ENCODE peak calls at places on chromosomes 7 and 10, in six cellular contexts. F, M, K, V, Y and I are unnamed samples.

GRCh38 chr10:114042895-114043531 is 653 bp upstream of the ADRB1 start:
- DNase-seq in F (no peak), M (no peak), K (no peak), V (no peak), Y (no peak), I (peak; percentile 24)

GRCh38 chr10:118340486-118340885 is 1.6 kb downstream of the FAM204A start:
- DNase-seq in F (no peak), M (no peak), K (no peak), V (no peak), Y (no peak), I (no peak)

GRCh38 chr10:90417056-90417455 is 440.8 kb downstream of the HTR7 start:
- DNase-seq in F (no peak), M (peak; percentile 91), K (no peak), V (peak; percentile 80), Y (no peak), I (peak; percentile 56)

GRCh38 chr7:87058739-87059524 is 522 bp downstream of the ELAPOR2 start:
- DNase-seq in F (no peak), M (no peak), K (no peak), V (peak; percentile 5), Y (no peak), I (peak; percentile 23)

GRCh38 chr7:124959676-124960075 is 30.1 kb upstream of the POT1 start:
- DNase-seq in F (no peak), M (no peak), K (no peak), V (no peak), Y (no peak), I (no peak)

GRCh38 chr10:94320285-94320914 is 42.3 kb downstream of the NOC3L start:
- DNase-seq in F (peak; percentile 21), M (peak; percentile 65), K (no peak), V (peak; percentile 76), Y (peak; percentile 73), I (peak; percentile 67)

GRCh38 chr10:71213761-71214440 is 1.5 kb downstream of the UNC5B start:
- DNase-seq in F (no peak), M (peak; percentile 89), K (peak; percentile 87), V (peak; percentile 78), Y (peak; percentile 44), I (peak; percentile 78)

GRCh38 chr7:155807013-155807804 is 5.1 kb downstream of the SHH start:
- DNase-seq in F (no peak), M (no peak), K (no peak), V (no peak), Y (no peak), I (peak; percentile 41)

GRCh38 chr7:117323877-117324699 is 1.2 kb upstream of the WNT2 start:
- DNase-seq in F (no peak), M (peak; percentile 64), K (peak; percentile 90), V (no peak), Y (peak; percentile 46), I (peak; percentile 23)

GRCh38 chr10:14553434-14553833 is 221.3 kb downstream of the FAM107B start:
- DNase-seq in F (no peak), M (peak; percentile 73), K (no peak), V (peak; percentile 38), Y (no peak), I (peak; percentile 83)

GRCh38 chr7:128697301-128697905 is 25.3 kb downstream of the GARIN1A start:
- DNase-seq in F (no peak), M (peak; percentile 85), K (no peak), V (peak; percentile 75), Y (no peak), I (peak; percentile 39)

GRCh38 chr7:30992414-30992813 is 28.7 kb downstream of the GHRHR start:
- DNase-seq in F (no peak), M (no peak), K (no peak), V (peak; percentile 45), Y (no peak), I (no peak)

GRCh38 chr10:131129544-131129943 is 182.0 kb downstream of the TCERG1L start:
- DNase-seq in F (no peak), M (no peak), K (no peak), V (no peak), Y (no peak), I (no peak)

GRCh38 chr7:132131196-132131595 is 445.1 kb downstream of the PLXNA4 start:
- DNase-seq in F (no peak), M (no peak), K (peak; percentile 8), V (no peak), Y (no peak), I (peak; percentile 15)

GRCh38 chr7:36686499-36686898 is 37.8 kb downstream of the AOAH start:
- DNase-seq in F (no peak), M (peak; percentile 52), K (no peak), V (peak; percentile 30), Y (no peak), I (peak; percentile 88)

GRCh38 chr7:106774768-106775551 is 90.1 kb upstream of the PIK3CG start:
- DNase-seq in F (no peak), M (peak; percentile 29), K (no peak), V (peak; percentile 27), Y (no peak), I (peak; percentile 28)

GRCh38 chr10:124680675-124681074 is 63.5 kb downstream of the FAM53B start:
- DNase-seq in F (no peak), M (peak; percentile 85), K (no peak), V (no peak), Y (no peak), I (no peak)

GRCh38 chr10:29647483-29647882 is 12.7 kb upstream of the SVIL start:
- DNase-seq in F (no peak), M (no peak), K (no peak), V (no peak), Y (no peak), I (no peak)

GRCh38 chr10:794382-794956 is 105.0 kb upstream of the DIP2C start:
- DNase-seq in F (no peak), M (peak; percentile 45), K (peak; percentile 57), V (no peak), Y (no peak), I (peak; percentile 38)

GRCh38 chr7:80230327-80230726 is 95.7 kb downstream of the GNAI1 start:
- DNase-seq in F (no peak), M (no peak), K (no peak), V (no peak), Y (no peak), I (no peak)

GRCh38 chr7:51034531-51035264 is 252.0 kb upstream of the GRB10 start:
- DNase-seq in F (no peak), M (peak; percentile 87), K (no peak), V (peak; percentile 25), Y (no peak), I (peak; percentile 81)

GRCh38 chr7:2735744-2736143 is 47.7 kb downstream of the AMZ1 start:
- DNase-seq in F (no peak), M (no peak), K (peak; percentile 51), V (no peak), Y (peak; percentile 34), I (no peak)

GRCh38 chr10:44069573-44069972 is 315.3 kb downstream of the CXCL12 start:
- DNase-seq in F (no peak), M (peak; percentile 39), K (no peak), V (no peak), Y (no peak), I (no peak)

GRCh38 chr10:100370976-100371706 is 24.1 kb downstream of the SCD start:
- DNase-seq in F (peak; percentile 60), M (peak; percentile 90), K (peak; percentile 91), V (peak; percentile 88), Y (peak; percentile 74), I (peak; percentile 77)